ENCODE peak calls at places on chromosome 3, in four cellular contexts. S is GM12891, D is K562, C is GM12878. L is an unnamed sample.

GRCh38 chr3:182392182-182392917 is 401.0 kb upstream of the ATP11B start:
- DNase-seq in S (no peak), D (peak; percentile 16), C (no peak), L (no peak)

GRCh38 chr3:14461748-14462324 is 59.4 kb downstream of the SLC6A6 start:
- DNase-seq in S (peak; percentile 55), D (peak; percentile 51), C (no peak), L (peak; percentile 40)

GRCh38 chr3:5331567-5332269 is 144.2 kb downstream of the EDEM1 start:
- DNase-seq in S (no peak), D (no peak), C (no peak), L (no peak)

GRCh38 chr3:161035711-161036110 is 69.4 kb downstream of the B3GALNT1 start:
- DNase-seq in S (no peak), D (no peak), C (no peak), L (peak; percentile 60)

GRCh38 chr3:130935761-130936160 is 41.9 kb downstream of the ATP2C1 start:
- DNase-seq in S (no peak), D (no peak), C (no peak), L (no peak)

GRCh38 chr3:112734171-112734570 is 93.2 kb upstream of the CCDC80 start:
- DNase-seq in S (no peak), D (no peak), C (no peak), L (no peak)

GRCh38 chr3:101690972-101691371 is 4.5 kb upstream of the RPL24 start:
- DNase-seq in S (no peak), D (peak; percentile 25), C (no peak), L (peak; percentile 21)

GRCh38 chr3:55868347-55868746 is 381.2 kb upstream of the WNT5A start:
- DNase-seq in S (no peak), D (no peak), C (no peak), L (no peak)

GRCh38 chr3:36259580-36259979 is 120.7 kb upstream of the STAC start:
- DNase-seq in S (no peak), D (no peak), C (no peak), L (no peak)

GRCh38 chr3:98977520-98977919 is 76.0 kb upstream of the DCBLD2 start:
- DNase-seq in S (peak; percentile 6), D (no peak), C (peak; percentile 43), L (no peak)

GRCh38 chr3:98556164-98557130 is 24.7 kb downstream of the GPR15 start:
- DNase-seq in S (no peak), D (no peak), C (peak; percentile 99), L (no peak)

GRCh38 chr3:186267758-186268157 is 94.3 kb downstream of the DGKG start:
- DNase-seq in S (no peak), D (no peak), C (no peak), L (no peak)

GRCh38 chr3:186270711-186271110 is 91.3 kb downstream of the DGKG start:
- DNase-seq in S (no peak), D (no peak), C (no peak), L (no peak)

GRCh38 chr3:186264608-186265400 is 97.2 kb downstream of the DGKG start:
- DNase-seq in S (no peak), D (no peak), C (no peak), L (no peak)

GRCh38 chr3:186273586-186273985 is 88.4 kb downstream of the DGKG start:
- DNase-seq in S (no peak), D (no peak), C (no peak), L (no peak)

GRCh38 chr3:186268616-186269448 is 93.2 kb downstream of the DGKG start:
- DNase-seq in S (no peak), D (no peak), C (no peak), L (no peak)
- TF ChIP-seq SPI1 in S (no peak), D (no peak), C (no peak), L (no peak)

GRCh38 chr3:52049503-52049902 is 6.9 kb downstream of the DUSP7 start:
- DNase-seq in S (no peak), D (no peak), C (no peak), L (no peak)

GRCh38 chr3:52046914-52047239 is 9.5 kb downstream of the DUSP7 start:
- DNase-seq in S (no peak), D (no peak), C (no peak), L (no peak)

GRCh38 chr3:52044869-52045616 is 11.3 kb downstream of the DUSP7 start:
- DNase-seq in S (no peak), D (no peak), C (no peak), L (no peak)

GRCh38 chr3:52046186-52046913 is 10.0 kb downstream of the DUSP7 start:
- DNase-seq in S (no peak), D (no peak), C (no peak), L (no peak)

DNA sequence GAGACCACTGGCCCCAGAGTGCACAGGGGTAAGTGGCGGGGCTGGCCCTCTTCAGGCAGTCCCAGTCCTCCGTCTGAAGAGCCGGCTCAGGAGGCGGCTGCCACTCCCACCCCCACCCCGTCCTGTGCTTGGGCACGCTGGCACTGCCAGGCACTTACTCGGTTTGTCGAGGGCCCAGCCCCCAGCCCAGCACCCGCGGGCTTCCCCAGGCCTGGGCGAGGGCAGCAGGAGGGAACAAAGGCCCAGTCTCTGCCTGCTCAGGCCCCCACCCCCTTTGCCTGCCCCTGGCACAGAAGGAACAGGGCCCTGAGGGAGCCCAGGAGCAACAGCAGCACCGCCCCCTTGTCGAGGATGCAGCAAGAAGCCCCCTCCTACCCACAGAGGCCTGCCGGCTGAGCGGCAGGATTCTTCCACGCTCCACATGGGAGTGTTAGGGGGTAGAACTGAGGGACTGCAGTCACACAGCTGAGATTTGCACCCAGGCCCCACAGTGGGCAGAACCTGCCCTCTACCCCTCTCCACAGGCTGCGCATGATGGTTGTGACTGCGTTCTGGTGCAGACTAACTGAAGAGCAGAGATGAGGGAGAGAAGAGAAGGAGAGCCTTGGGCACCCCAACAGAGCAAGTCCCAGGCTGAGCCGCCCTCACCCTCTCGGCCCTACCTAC is 8.9 kb downstream of the DUSP7 start:
- DNase-seq in S (no peak), D (no peak), C (no peak), L (no peak)
- TF ChIP-seq SPI1 in S (no peak), D (no peak), C (no peak), L (no peak)

GRCh38 chr3:114126461-114126860 is 52.4 kb downstream of the DRD3 start:
- DNase-seq in S (no peak), D (no peak), C (no peak), L (no peak)
- TF ChIP-seq SPI1 in S (no peak), D (no peak), C (no peak), L (no peak)

DNA sequence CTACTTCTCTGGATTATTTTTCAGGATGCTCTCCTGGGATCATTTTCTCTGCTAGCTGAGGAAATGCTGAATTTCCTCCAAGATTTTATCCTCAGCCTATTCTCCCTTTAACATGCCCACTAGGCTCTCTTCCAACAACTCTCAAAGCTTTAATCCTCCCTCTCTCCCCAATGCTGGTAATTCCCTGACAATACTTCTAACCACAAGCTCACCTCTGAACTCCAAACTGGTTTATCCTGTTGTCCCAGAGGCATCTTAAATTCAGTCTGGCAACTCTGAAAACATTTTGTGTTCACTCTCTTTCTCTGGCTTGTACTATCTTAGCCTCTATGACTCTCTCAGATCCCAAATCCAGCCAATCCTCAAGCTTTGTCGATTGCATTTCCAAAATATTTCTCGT is 490.3 kb downstream of the MECOM start:
- DNase-seq in S (no peak), D (no peak), C (no peak), L (no peak)
- TF ChIP-seq SPI1 in S (no peak), D (no peak), C (no peak), L (no peak)

GRCh38 chr3:47152578-47152977 is 11.3 kb downstream of the SETD2 start:
- DNase-seq in S (no peak), D (no peak), C (no peak), L (no peak)
- TF ChIP-seq SPI1 in S (no peak), D (no peak), C (no peak), L (no peak)

GRCh38 chr3:159378391-159378790 is 576.5 kb downstream of the MFSD1 start:
- DNase-seq in S (no peak), D (no peak), C (no peak), L (no peak)
- TF ChIP-seq SPI1 in S (no peak), D (no peak), C (no peak), L (no peak)

DNA sequence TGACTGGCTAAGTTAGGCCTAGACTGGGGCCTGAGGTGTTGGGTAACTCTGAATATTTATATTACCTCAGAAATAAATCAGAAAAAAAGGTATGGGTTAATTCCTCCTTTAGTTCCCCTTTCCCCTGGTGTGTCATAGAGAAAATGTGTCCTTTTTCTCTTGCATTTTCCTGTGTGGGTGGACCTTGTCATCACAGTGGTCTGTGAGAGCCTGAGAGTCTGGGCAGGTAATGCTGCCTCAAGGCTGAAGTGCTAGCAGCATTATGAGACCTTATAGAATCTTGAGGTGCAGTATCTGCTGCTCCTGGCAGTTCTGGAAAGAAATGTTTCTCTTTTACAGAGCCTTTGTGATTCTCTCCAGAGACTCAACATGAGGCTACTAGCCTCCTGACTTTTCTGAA is 69.7 kb downstream of the PCOLCE2 start:
- DNase-seq in S (no peak), D (no peak), C (no peak), L (no peak)
- TF ChIP-seq SPI1 in S (no peak), D (no peak), C (no peak), L (no peak)

DNA sequence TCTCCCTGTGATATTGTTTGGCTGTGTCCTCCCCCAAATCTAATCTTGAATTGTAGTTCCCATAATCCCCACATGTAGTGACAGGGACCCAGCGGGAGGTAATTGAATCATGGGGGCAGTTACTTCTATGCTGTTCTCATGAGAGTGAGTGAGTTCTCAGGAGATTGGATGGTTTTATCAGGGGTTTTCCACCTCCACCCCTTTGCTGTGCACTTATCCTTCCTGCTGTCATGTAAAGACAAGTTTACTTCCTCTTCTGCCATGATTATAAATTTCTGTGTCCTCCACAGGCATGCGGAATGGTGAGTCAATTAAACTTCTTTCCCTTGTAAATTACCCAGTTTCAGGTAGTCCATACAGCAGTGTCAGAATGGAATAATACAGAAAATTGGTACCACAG is 24.7 kb downstream of the TUSC7 start:
- DNase-seq in S (no peak), D (no peak), C (no peak), L (no peak)
- TF ChIP-seq SPI1 in S (no peak), D (no peak), C (no peak), L (no peak)

L was measured in HL-60.